ENCODE peak calls at places on chromosomes 4 and X, in five cellular contexts. D is fibroblast of pulmonary artery; U is stimulated activated CD8-positive, alpha-beta memory T cell treated with anti-CD3 and anti-CD28 coated beads, Interleukin-4, amount 100 ng/mL, for 24 hours; B is NCI-H510A treated with DMSO at 0.1 percent for 48 hours; Y is H9. J is an unnamed sample.

GRCh38 chr4:173511787-173512361 is 18.2 kb downstream of the HAND2 start:
- DNase-seq in D (no peak), U (no peak), B (no peak), Y (no peak), J (no peak)

GRCh38 chrX:133921764-133922389 is 63.5 kb downstream of the GPC3 start:
- DNase-seq in D (peak; percentile 18), U (peak; percentile 28), B (peak; percentile 41), Y (peak; percentile 81), J (peak; percentile 1)

GRCh38 chr4:84875636-84876371 is 90.7 kb downstream of the WDFY3 start:
- DNase-seq in D (peak; percentile 70), U (no peak), B (no peak), Y (no peak), J (no peak)

GRCh38 chrX:100995469-100995868 is 26.0 kb downstream of the ARL13A start:
- DNase-seq in D (peak; percentile 74), U (peak; percentile 2), B (no peak), Y (no peak), J (peak; percentile 74)

GRCh38 chr4:89404530-89404929 is 96.9 kb upstream of the GPRIN3 start:
- DNase-seq in D (no peak), U (no peak), B (no peak), Y (no peak), J (no peak)

GRCh38 chrX:38803286-38803608 is 2.0 kb downstream of the MID1IP1 start:
- DNase-seq in D (no peak), U (no peak), B (no peak), Y (no peak), J (no peak)

GRCh38 chrX:69104756-69105434 is 60.4 kb downstream of the PJA1 start:
- DNase-seq in D (no peak), U (no peak), B (no peak), Y (no peak), J (no peak)

GRCh38 chr4:40466789-40467188 is 131.7 kb downstream of the CHRNA9 start:
- DNase-seq in D (no peak), U (no peak), B (no peak), Y (no peak), J (no peak)

GRCh38 chrX:78321809-78322208 is 5.6 kb downstream of the CYSLTR1 start:
- DNase-seq in D (no peak), U (peak; percentile 7), B (no peak), Y (no peak), J (no peak)

GRCh38 chr4:77433102-77433733 is 172.4 kb upstream of the CXCL13 start:
- DNase-seq in D (peak; percentile 60), U (no peak), B (peak; percentile 91), Y (peak; percentile 39), J (peak; percentile 58)

GRCh38 chr4:41256131-41256739 is 493 bp upstream of the UCHL1 start:
- DNase-seq in D (peak; percentile 49), U (no peak), B (peak; percentile 44), Y (no peak), J (peak; percentile 64)

GRCh38 chr4:154559141-154559841 is 3.5 kb upstream of the FGB start:
- DNase-seq in D (peak; percentile 73), U (no peak), B (peak; percentile 8), Y (peak; percentile 46), J (peak; percentile 65)

GRCh38 chr4:3522651-3523050 is 9.6 kb downstream of the LRPAP1 start:
- DNase-seq in D (no peak), U (no peak), B (no peak), Y (no peak), J (no peak)

GRCh38 chr4:147340111-147340510 is 140.8 kb upstream of the EDNRA start:
- DNase-seq in D (peak; percentile 65), U (no peak), B (no peak), Y (no peak), J (peak; percentile 73)

GRCh38 chr4:190121759-190122158 is 51.8 kb upstream of the DUX4 start:
- DNase-seq in D (no peak), U (no peak), B (no peak), Y (no peak), J (no peak)

GRCh38 chr4:3046149-3046548 is 28.2 kb downstream of the HTT-AS start:
- DNase-seq in D (no peak), U (no peak), B (peak; percentile 4), Y (no peak), J (no peak)

GRCh38 chr4:13160906-13161305 is 323.2 kb downstream of the RAB28 start:
- DNase-seq in D (peak; percentile 6), U (no peak), B (peak; percentile 61), Y (no peak), J (peak; percentile 42)

GRCh38 chr4:80045831-80046230 is 27.2 kb downstream of the ANTXR2 start:
- DNase-seq in D (peak; percentile 86), U (no peak), B (no peak), Y (no peak), J (peak; percentile 86)

GRCh38 chr4:24278693-24279092 is 305.7 kb downstream of the DHX15 start:
- DNase-seq in D (peak; percentile 1), U (no peak), B (no peak), Y (no peak), J (no peak)

GRCh38 chr4:58514299-58514698 is 1404.1 kb upstream of the IGFBP7 start:
- DNase-seq in D (no peak), U (no peak), B (no peak), Y (no peak), J (no peak)

GRCh38 chrX:39133971-39134370 is 332.7 kb downstream of the MID1IP1 start:
- DNase-seq in D (no peak), U (no peak), B (peak; percentile 13), Y (peak; percentile 66), J (no peak)

GRCh38 chr4:118935819-118936218 is 47.2 kb downstream of the SYNPO2 start:
- DNase-seq in D (no peak), U (no peak), B (no peak), Y (no peak), J (no peak)

GRCh38 chrX:97806238-97806637 is 922.5 kb downstream of the RPA4 start:
- DNase-seq in D (no peak), U (no peak), B (no peak), Y (no peak), J (peak; percentile 19)

GRCh38 chrX:30246769-30247489 is at the start of gene MAGEB1:
- DNase-seq in D (no peak), U (no peak), B (no peak), Y (peak; percentile 78), J (no peak)

GRCh38 chr4:119835511-119835910 is 206.9 kb upstream of the PDE5A start:
- DNase-seq in D (peak; percentile 4), U (no peak), B (no peak), Y (no peak), J (no peak)

GRCh38 chr4:88697113-88697512 is 516 bp downstream of the NAP1L5 start:
- DNase-seq in D (peak; percentile 41), U (no peak), B (no peak), Y (no peak), J (peak; percentile 34)

GRCh38 chr4:86482851-86483490 is 111.1 kb upstream of the PTPN13 start:
- DNase-seq in D (no peak), U (no peak), B (no peak), Y (peak; percentile 89), J (no peak)

GRCh38 chr4:8215001-8215427 is 15.9 kb downstream of the SH3TC1 start:
- DNase-seq in D (peak; percentile 94), U (no peak), B (peak; percentile 35), Y (no peak), J (peak; percentile 69)

GRCh38 chrX:132749406-132749805 is 209.0 kb downstream of the HS6ST2 start:
- DNase-seq in D (no peak), U (no peak), B (peak; percentile 8), Y (no peak), J (no peak)

GRCh38 chr4:179797718-179798117 is 2355.5 kb upstream of the AGA start:
- DNase-seq in D (no peak), U (no peak), B (no peak), Y (no peak), J (no peak)